ENCODE peak calls at places on chromosomes 12 and 14, in six cellular contexts. N is naive thymus-derived CD4-positive, alpha-beta T cell; M is neuronal stem cell; C is A549; Y is lung; G is spleen. S is an unnamed sample.

GRCh38 chr14:63685401-63685800 is 42.5 kb downstream of the SGPP1 start:
- DNase-seq in N (no peak), M (no peak), C (no peak), Y (no peak), G (no peak), S (no peak)

GRCh38 chr12:14931791-14932560 is 6.4 kb downstream of the ERP27 start:
- DNase-seq in N (no peak), M (no peak), C (no peak), Y (no peak), G (no peak), S (no peak)

GRCh38 chr12:3661028-3661427 is 91.9 kb downstream of the CRACR2A start:
- DNase-seq in N (no peak), M (no peak), C (no peak), Y (no peak), G (no peak), S (peak; percentile 5)

GRCh38 chr12:57989837-57990236 is 48.5 kb downstream of the ATP23 start:
- DNase-seq in N (no peak), M (no peak), C (no peak), Y (no peak), G (no peak), S (no peak)

GRCh38 chr12:2460051-2460450 is 334.7 kb upstream of the FKBP4 start:
- DNase-seq in N (no peak), M (no peak), C (no peak), Y (no peak), G (no peak), S (no peak)

GRCh38 chr12:104596876-104597833 is 140.4 kb downstream of the CHST11 start:
- DNase-seq in N (no peak), M (no peak), C (no peak), Y (no peak), G (no peak), S (no peak)

GRCh38 chr12:128138125-128138524 is 128.8 kb upstream of the TMEM132C start:
- DNase-seq in N (no peak), M (no peak), C (no peak), Y (no peak), G (no peak), S (no peak)

GRCh38 chr12:90679674-90680073 is 275.3 kb downstream of the CCER1 start:
- DNase-seq in N (no peak), M (no peak), C (no peak), Y (no peak), G (no peak), S (no peak)

GRCh38 chr12:55073043-55074022 is 52.9 kb upstream of the OR9K2 start:
- DNase-seq in N (peak; percentile 72), M (peak; percentile 70), C (peak; percentile 82), Y (peak; percentile 65), G (peak; percentile 87), S (peak; percentile 48)

GRCh38 chr12:128111333-128111732 is 155.6 kb upstream of the TMEM132C start:
- DNase-seq in N (no peak), M (no peak), C (no peak), Y (no peak), G (no peak), S (no peak)

GRCh38 chr14:39998114-39998513 is 565.9 kb upstream of the FBXO33 start:
- DNase-seq in N (no peak), M (no peak), C (no peak), Y (no peak), G (no peak), S (no peak)

GRCh38 chr14:23610815-23611289 is 25.3 kb upstream of the DHRS2 start:
- DNase-seq in N (no peak), M (no peak), C (no peak), Y (no peak), G (no peak), S (no peak)

GRCh38 chr12:105485321-105485910 is 154.9 kb downstream of the C12orf75 start:
- DNase-seq in N (no peak), M (no peak), C (peak; percentile 22), Y (no peak), G (no peak), S (no peak)

GRCh38 chr12:122028165-122028591 is 6.5 kb downstream of the BCL7A start:
- DNase-seq in N (no peak), M (no peak), C (no peak), Y (no peak), G (no peak), S (no peak)

GRCh38 chr12:12126551-12126950 is 55.8 kb downstream of the BCL2L14 start:
- DNase-seq in N (no peak), M (no peak), C (no peak), Y (no peak), G (no peak), S (no peak)

GRCh38 chr14:99733551-99734405 is 49.7 kb downstream of the CYP46A1 start:
- DNase-seq in N (no peak), M (no peak), C (no peak), Y (no peak), G (peak; percentile 76), S (no peak)

GRCh38 chr12:6430124-6430989 is 14.4 kb upstream of the CD27 start:
- DNase-seq in N (no peak), M (no peak), C (peak; percentile 100), Y (peak; percentile 89), G (no peak), S (peak; percentile 72)

GRCh38 chr12:19764408-19764807 is 325.1 kb downstream of the AEBP2 start:
- DNase-seq in N (no peak), M (no peak), C (no peak), Y (no peak), G (no peak), S (no peak)

GRCh38 chr14:67962215-67962644 is 142.7 kb downstream of the RAD51B start:
- DNase-seq in N (no peak), M (no peak), C (no peak), Y (no peak), G (no peak), S (no peak)
- H3K27ac ChIP-seq in N (no peak overlapping the region), M (no peak overlapping the region), C (peak overlapping the region; percentile 9), Y (no peak overlapping the region), G (peak overlapping the region; percentile 4), S (no peak overlapping the region)

DNA sequence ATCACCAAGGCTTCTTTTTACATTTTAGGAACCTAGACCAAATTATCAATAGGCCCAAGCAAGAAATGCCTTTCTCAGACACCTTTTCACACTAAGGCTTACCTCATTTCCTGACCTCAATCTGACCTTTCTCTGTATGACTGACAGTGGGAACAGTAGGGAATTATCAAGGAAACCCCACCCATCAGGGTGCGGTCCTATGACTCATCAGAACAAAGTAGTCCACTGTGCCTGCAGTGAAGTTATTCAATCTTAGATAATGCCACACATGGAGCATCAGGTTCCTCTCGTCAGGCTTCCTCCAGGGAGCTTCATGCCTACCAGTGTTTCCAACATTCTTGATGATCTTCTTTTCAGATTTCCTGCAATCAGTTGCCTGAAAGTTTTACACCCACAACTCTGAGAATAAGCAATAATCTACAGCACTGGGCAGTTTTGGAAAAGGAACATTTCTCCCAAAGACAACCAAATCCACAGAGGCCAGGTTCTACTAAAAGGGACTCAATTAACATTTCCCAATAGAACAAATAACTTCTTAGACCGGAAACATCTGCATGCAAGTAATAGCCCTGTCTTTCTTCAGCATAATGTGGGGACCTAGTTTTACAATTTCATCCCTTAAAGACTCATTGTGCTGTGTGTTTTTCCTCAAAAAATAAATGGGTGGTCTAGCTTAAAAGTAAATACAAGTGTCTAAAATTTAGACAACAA is 35.9 kb upstream of the TMTC2 start:
- DNase-seq in N (no peak), M (no peak), C (peak; percentile 96), Y (no peak), G (no peak), S (peak; percentile 74)
- H3K27ac ChIP-seq in N (no peak overlapping the region), M (no peak overlapping the region), C (peak overlapping the region; percentile 75), Y (no peak overlapping the region), G (no peak overlapping the region), S (no peak overlapping the region)

GRCh38 chr14:42078345-42078744 is 471.7 kb downstream of the LRFN5 start:
- DNase-seq in N (no peak), M (no peak), C (no peak), Y (no peak), G (no peak), S (no peak)
- H3K27ac ChIP-seq in N (no peak overlapping the region), M (no peak overlapping the region), C (no peak overlapping the region), Y (no peak overlapping the region), G (no peak overlapping the region), S (no peak overlapping the region)

GRCh38 chr14:103847954-103848719 is 762 bp upstream of the PPP1R13B start:
- DNase-seq in N (peak; percentile 8), M (no peak), C (no peak), Y (no peak), G (peak; percentile 87), S (peak; percentile 40)

GRCh38 chr14:103849151-103850013 is 2.0 kb upstream of the PPP1R13B start:
- DNase-seq in N (no peak), M (no peak), C (no peak), Y (no peak), G (peak; percentile 67), S (peak; percentile 51)

GRCh38 chr14:103847439-103847953 is at the start of gene PPP1R13B:
- DNase-seq in N (peak; percentile 91), M (peak; percentile 92), C (peak; percentile 86), Y (peak; percentile 91), G (peak; percentile 97), S (peak; percentile 78)

GRCh38 chr14:103846569-103847438 is 571 bp downstream of the PPP1R13B start:
- DNase-seq in N (peak; percentile 22), M (no peak), C (no peak), Y (no peak), G (peak; percentile 90), S (no peak)

DNA sequence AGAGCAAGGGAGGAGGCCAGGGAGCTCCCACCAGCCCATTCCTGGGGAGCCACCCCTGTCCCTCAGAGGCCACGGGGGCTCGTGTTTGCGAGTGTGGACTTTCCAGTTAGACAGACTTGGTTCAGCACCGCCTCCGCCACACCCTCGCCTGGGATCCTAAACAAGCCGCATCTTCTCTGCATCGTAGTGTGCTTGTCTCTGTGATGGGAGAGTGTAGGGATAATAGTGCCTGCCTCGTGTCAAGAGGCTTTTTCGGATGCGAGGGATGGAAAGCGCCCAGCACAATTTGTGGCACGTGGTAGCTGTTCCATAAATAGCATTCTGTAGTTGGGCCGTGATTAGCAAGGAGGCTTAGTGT is 1.3 kb upstream of the PPP1R13B start:
- DNase-seq in N (no peak), M (no peak), C (no peak), Y (no peak), G (no peak), S (no peak)
- H3K27ac ChIP-seq in N (no peak overlapping the region), M (no peak overlapping the region), C (peak overlapping the region; percentile 97), Y (peak overlapping the region; percentile 87), G (peak overlapping the region; percentile 51), S (peak overlapping the region; percentile 63)

GRCh38 chr12:64567570-64567969 is 42.7 kb upstream of the RASSF3 start:
- DNase-seq in N (no peak), M (no peak), C (no peak), Y (no peak), G (no peak), S (no peak)
- H3K27ac ChIP-seq in N (no peak overlapping the region), M (no peak overlapping the region), C (no peak overlapping the region), Y (no peak overlapping the region), G (no peak overlapping the region), S (no peak overlapping the region)

DNA sequence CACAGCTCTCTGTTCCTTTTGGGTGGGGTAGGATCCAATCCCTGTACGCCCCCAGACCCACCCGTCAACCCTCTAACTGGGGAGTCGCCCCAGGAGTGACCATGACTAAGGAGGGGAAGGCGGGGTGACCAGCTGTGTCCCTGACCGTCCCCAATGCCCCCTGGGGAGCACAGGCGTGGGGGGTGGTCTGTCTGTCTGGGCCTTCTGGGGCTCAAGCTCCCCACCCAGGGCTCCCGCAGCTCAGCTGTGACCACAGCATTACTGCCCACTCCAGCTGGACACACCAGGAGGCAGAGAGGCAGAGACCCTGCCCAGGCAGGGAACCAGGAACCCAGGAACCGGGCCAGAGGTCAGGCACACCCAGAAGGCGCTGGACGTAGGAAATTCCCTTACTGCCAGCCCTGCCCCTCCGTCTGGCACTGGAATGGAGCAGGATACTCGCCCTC is 871 bp downstream of the INF2 start:
- DNase-seq in N (no peak), M (no peak), C (no peak), Y (no peak), G (no peak), S (no peak)
- H3K27ac ChIP-seq in N (peak overlapping the region; percentile 77), M (no peak overlapping the region), C (peak overlapping the region; percentile 98), Y (peak overlapping the region; percentile 81), G (peak overlapping the region; percentile 72), S (peak overlapping the region; percentile 72)

S was measured in HepG2.